ENCODE peak calls at places on chromosomes 13 and 19, in six cellular contexts. One of them, this sample, is unnamed.
A peak's percentile ranks its signal among the peaks of the same experiment; 100 is the strongest.

GRCh38 chr13:71751074-71751473 is 115.9 kb downstream of the DACH1 start:
- DNase-seq in tibial artery: no peak
- DNase-seq in heart left ventricle: no peak
- DNase-seq in PC-9: no peak
- DNase-seq in right cardiac atrium: no peak
- DNase-seq in H9: no peak
- DNase-seq in this sample: no peak

GRCh38 chr13:53466576-53466975 is 438.0 kb downstream of the OLFM4 start:
- DNase-seq in tibial artery: no peak
- DNase-seq in PC-9: no peak
- DNase-seq in heart left ventricle: no peak
- DNase-seq in H9: no peak
- DNase-seq in right cardiac atrium: no peak
- DNase-seq in this sample: no peak

GRCh38 chr19:29855771-29856510 is 44.1 kb downstream of the CCNE1 start:
- DNase-seq in right cardiac atrium: no peak
- DNase-seq in heart left ventricle: no peak
- DNase-seq in PC-9: no peak
- DNase-seq in H9: no peak
- DNase-seq in tibial artery: no peak
- DNase-seq in this sample: no peak

GRCh38 chr13:98944336-98944735 is 33.5 kb downstream of the DOCK9 start:
- DNase-seq in PC-9: no peak
- DNase-seq in tibial artery: no peak
- DNase-seq in right cardiac atrium: no peak
- DNase-seq in H9: no peak
- DNase-seq in heart left ventricle: no peak
- DNase-seq in this sample: no peak

GRCh38 chr19:49518033-49518432 is 5.6 kb downstream of the FCGRT start:
- DNase-seq in PC-9: no peak
- DNase-seq in right cardiac atrium: no peak
- DNase-seq in heart left ventricle: no peak
- DNase-seq in tibial artery: no peak
- DNase-seq in H9: no peak
- DNase-seq in this sample: no peak

GRCh38 chr13:46124531-46124966 is 19.7 kb upstream of the CPB2 start:
- DNase-seq in H9: no peak
- DNase-seq in PC-9: no peak
- DNase-seq in tibial artery: no peak
- DNase-seq in right cardiac atrium: no peak
- DNase-seq in heart left ventricle: no peak
- DNase-seq in this sample: no peak

GRCh38 chr19:21474671-21475181 is 30.7 kb upstream of the ZNF429 start:
- DNase-seq in right cardiac atrium: peak; percentile 84
- DNase-seq in heart left ventricle: peak; percentile 83
- DNase-seq in PC-9: peak; percentile 34
- DNase-seq in tibial artery: peak; percentile 45
- DNase-seq in H9: peak; percentile 95
- DNase-seq in this sample: peak; percentile 77

GRCh38 chr13:94716016-94716415 is 3.7 kb upstream of the SOX21 start:
- DNase-seq in H9: no peak
- DNase-seq in tibial artery: no peak
- DNase-seq in heart left ventricle: no peak
- DNase-seq in right cardiac atrium: no peak
- DNase-seq in PC-9: no peak
- DNase-seq in this sample: no peak

GRCh38 chr13:46295531-46296464 is 84.1 kb downstream of the LRRC63 start:
- DNase-seq in H9: no peak
- DNase-seq in heart left ventricle: peak; percentile 24
- DNase-seq in PC-9: no peak
- DNase-seq in right cardiac atrium: peak; percentile 29
- DNase-seq in tibial artery: peak; percentile 34
- DNase-seq in this sample: no peak

GRCh38 chr13:77416666-77417212 is 89.8 kb upstream of the MYCBP2 start:
- DNase-seq in right cardiac atrium: no peak
- DNase-seq in PC-9: no peak
- DNase-seq in H9: no peak
- DNase-seq in heart left ventricle: no peak
- DNase-seq in tibial artery: no peak
- DNase-seq in this sample: no peak

GRCh38 chr13:28493740-28494536 is 990 bp downstream of the FLT1 start:
- DNase-seq in tibial artery: no peak
- DNase-seq in heart left ventricle: no peak
- DNase-seq in H9: no peak
- DNase-seq in right cardiac atrium: no peak
- DNase-seq in PC-9: no peak
- DNase-seq in this sample: no peak

GRCh38 chr19:2867025-2867991 is at the start of gene ZNF556:
- DNase-seq in tibial artery: no peak
- DNase-seq in H9: no peak
- DNase-seq in right cardiac atrium: peak; percentile 28
- DNase-seq in heart left ventricle: no peak
- DNase-seq in PC-9: peak; percentile 2
- DNase-seq in this sample: no peak

GRCh38 chr13:76884571-76885202 is 1.5 kb downstream of the KCTD12 start:
- DNase-seq in H9: no peak
- DNase-seq in tibial artery: no peak
- DNase-seq in heart left ventricle: no peak
- DNase-seq in right cardiac atrium: no peak
- DNase-seq in PC-9: no peak
- DNase-seq in this sample: no peak

GRCh38 chr19:29714371-29714952 is 599 bp downstream of the C19orf12 start:
- DNase-seq in right cardiac atrium: no peak
- DNase-seq in tibial artery: no peak
- DNase-seq in PC-9: no peak
- DNase-seq in heart left ventricle: no peak
- DNase-seq in H9: no peak
- DNase-seq in this sample: no peak

GRCh38 chr19:5128932-5129389 is 160.0 kb downstream of the KDM4B start:
- DNase-seq in right cardiac atrium: peak; percentile 72
- DNase-seq in heart left ventricle: peak; percentile 37
- DNase-seq in H9: no peak
- DNase-seq in tibial artery: no peak
- DNase-seq in PC-9: no peak
- DNase-seq in this sample: no peak

GRCh38 chr19:7333198-7334118 is 15.3 kb upstream of the ARHGEF18 start:
- DNase-seq in right cardiac atrium: peak; percentile 69
- DNase-seq in H9: no peak
- DNase-seq in tibial artery: no peak
- DNase-seq in PC-9: no peak
- DNase-seq in heart left ventricle: peak; percentile 74
- DNase-seq in this sample: no peak

GRCh38 chr19:7340959-7341837 is 7.5 kb upstream of the ARHGEF18 start:
- DNase-seq in heart left ventricle: peak; percentile 81
- DNase-seq in PC-9: peak; percentile 65
- DNase-seq in right cardiac atrium: peak; percentile 73
- DNase-seq in tibial artery: peak; percentile 74
- DNase-seq in H9: peak; percentile 89
- DNase-seq in this sample: peak; percentile 47

GRCh38 chr19:7336321-7336973 is 12.3 kb upstream of the ARHGEF18 start:
- DNase-seq in tibial artery: no peak
- DNase-seq in PC-9: no peak
- DNase-seq in heart left ventricle: no peak
- DNase-seq in right cardiac atrium: peak; percentile 24
- DNase-seq in H9: no peak
- DNase-seq in this sample: no peak

GRCh38 chr19:7342143-7342542 is 6.6 kb upstream of the ARHGEF18 start:
- DNase-seq in right cardiac atrium: no peak
- DNase-seq in heart left ventricle: no peak
- DNase-seq in tibial artery: no peak
- DNase-seq in H9: no peak
- DNase-seq in PC-9: no peak
- DNase-seq in this sample: no peak

DNA sequence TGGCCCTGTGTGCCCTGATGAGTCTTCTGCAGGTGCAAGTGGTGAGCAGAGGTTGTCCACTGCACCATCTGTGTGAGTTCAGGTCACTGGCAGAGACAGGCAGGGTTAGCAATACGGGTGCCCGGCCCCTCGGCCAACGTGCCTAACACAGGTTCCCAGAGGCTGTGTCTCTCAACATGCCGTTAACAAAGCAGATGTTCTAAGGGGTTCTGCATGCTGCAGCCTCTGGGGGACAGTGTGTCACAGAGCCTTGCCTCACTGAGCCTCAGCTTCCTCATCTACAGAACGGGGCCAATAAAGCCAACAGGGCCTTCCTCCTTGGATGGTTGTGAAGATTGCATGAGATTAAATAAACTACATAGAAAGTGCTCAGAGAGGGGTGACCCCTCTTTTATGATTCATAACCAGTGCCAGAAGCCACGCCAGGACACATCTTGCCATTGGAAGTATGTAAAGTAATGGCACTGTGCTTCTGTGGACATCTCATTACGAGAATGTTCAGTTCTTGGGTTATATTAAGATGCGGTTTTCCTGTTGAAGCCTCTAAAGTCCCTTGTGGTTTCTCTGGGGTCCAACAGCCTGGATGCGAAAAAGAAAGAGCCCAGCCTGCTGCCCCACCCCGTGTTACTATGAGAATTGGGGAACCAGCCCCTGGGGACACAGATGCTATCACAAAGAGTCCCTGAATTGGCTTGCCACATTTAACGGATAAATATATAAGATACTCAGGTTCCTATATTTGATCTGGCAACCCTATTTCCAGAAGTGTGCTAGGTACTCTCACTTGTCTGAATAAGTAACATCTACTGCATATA is 11.2 kb upstream of the ARHGEF18 start:
- DNase-seq in heart left ventricle: no peak
- DNase-seq in PC-9: no peak
- DNase-seq in tibial artery: peak; percentile 57
- DNase-seq in right cardiac atrium: peak; percentile 20
- DNase-seq in H9: no peak
- DNase-seq in this sample: no peak
- H3K27ac ChIP-seq in heart left ventricle: no peak overlapping the region
- H3K27ac ChIP-seq in PC-9: no peak overlapping the region
- H3K27ac ChIP-seq in tibial artery: no peak overlapping the region
- H3K27ac ChIP-seq in right cardiac atrium: no peak overlapping the region
- H3K27ac ChIP-seq in H9: no peak overlapping the region
- H3K27ac ChIP-seq in this sample: no peak overlapping the region

DNA sequence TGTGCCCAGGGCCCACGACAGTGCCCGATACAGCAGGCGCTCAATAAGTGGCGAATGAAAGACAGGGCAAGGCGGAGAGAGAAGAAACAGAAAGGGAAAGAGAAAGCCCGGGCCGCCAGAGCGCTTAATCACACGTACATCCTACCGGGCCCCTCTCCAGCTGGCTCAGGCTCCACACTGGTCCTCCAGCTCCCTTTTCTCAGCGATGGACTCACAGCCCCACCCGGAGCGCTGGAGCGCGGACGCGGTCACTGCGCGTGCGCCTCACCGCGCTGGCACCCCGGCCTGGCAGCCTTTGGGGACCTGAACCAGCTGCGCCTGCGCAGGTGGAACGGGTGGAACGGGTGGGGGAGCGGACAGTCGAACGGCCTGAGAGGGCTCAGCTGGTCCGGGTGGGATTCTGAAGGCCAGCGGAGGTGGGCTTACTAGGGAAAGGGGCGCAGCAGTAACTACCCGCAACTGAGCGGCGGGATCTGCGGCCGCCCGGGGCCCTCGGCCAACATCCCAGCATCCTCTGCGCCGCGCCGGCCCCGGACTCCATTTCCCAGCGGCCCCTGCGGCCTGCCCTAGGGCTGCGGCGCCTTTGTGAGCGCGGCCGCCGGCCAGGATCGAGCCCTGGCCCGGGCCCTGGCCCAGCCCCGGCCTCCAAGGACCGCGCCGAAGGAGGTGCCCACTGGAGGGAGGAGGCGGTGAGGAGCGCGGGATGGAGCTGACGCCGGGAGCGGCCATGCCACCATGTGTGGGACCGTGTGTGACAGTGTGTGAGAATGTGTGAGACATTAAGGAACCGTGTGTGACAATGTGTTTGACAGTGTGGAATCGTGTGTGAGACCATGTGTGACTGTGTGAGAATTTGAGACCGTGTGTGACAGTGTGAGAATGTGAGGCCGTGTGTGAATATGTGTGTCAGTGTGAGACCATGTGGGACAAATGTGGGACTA is at the start of gene ZNF583:
- DNase-seq in H9: peak; percentile 89
- DNase-seq in right cardiac atrium: peak; percentile 98
- DNase-seq in PC-9: peak; percentile 94
- DNase-seq in tibial artery: peak; percentile 96
- DNase-seq in heart left ventricle: peak; percentile 97
- DNase-seq in this sample: peak; percentile 84
- H3K27ac ChIP-seq in H9: no peak within 1 kb of the TSS
- H3K27ac ChIP-seq in right cardiac atrium: peak within 1 kb of the TSS; percentile 80
- H3K27ac ChIP-seq in PC-9: no peak within 1 kb of the TSS
- H3K27ac ChIP-seq in tibial artery: peak within 1 kb of the TSS; percentile 95
- H3K27ac ChIP-seq in heart left ventricle: peak within 1 kb of the TSS; percentile 98
- H3K27ac ChIP-seq in this sample: peak within 1 kb of the TSS; percentile 98

GRCh38 chr19:54154603-54155345 is 4.7 kb downstream of the LENG1 start:
- DNase-seq in heart left ventricle: no peak
- DNase-seq in PC-9: no peak
- DNase-seq in H9: no peak
- DNase-seq in tibial artery: no peak
- DNase-seq in right cardiac atrium: no peak
- DNase-seq in this sample: no peak
- H3K27ac ChIP-seq in heart left ventricle: no peak overlapping the region
- H3K27ac ChIP-seq in PC-9: no peak overlapping the region
- H3K27ac ChIP-seq in H9: no peak overlapping the region
- H3K27ac ChIP-seq in tibial artery: no peak overlapping the region
- H3K27ac ChIP-seq in right cardiac atrium: no peak overlapping the region
- H3K27ac ChIP-seq in this sample: no peak overlapping the region

GRCh38 chr13:60484865-60485264 is 87.8 kb downstream of the TDRD3 start:
- DNase-seq in heart left ventricle: no peak
- DNase-seq in H9: no peak
- DNase-seq in PC-9: no peak
- DNase-seq in tibial artery: no peak
- DNase-seq in right cardiac atrium: no peak
- DNase-seq in this sample: no peak

GRCh38 chr13:60482012-60482411 is 85.0 kb downstream of the TDRD3 start:
- DNase-seq in heart left ventricle: no peak
- DNase-seq in tibial artery: no peak
- DNase-seq in right cardiac atrium: no peak
- DNase-seq in PC-9: no peak
- DNase-seq in H9: no peak
- DNase-seq in this sample: no peak
- H3K27ac ChIP-seq in heart left ventricle: no peak overlapping the region
- H3K27ac ChIP-seq in tibial artery: no peak overlapping the region
- H3K27ac ChIP-seq in right cardiac atrium: no peak overlapping the region
- H3K27ac ChIP-seq in PC-9: no peak overlapping the region
- H3K27ac ChIP-seq in H9: no peak overlapping the region
- H3K27ac ChIP-seq in this sample: no peak overlapping the region

GRCh38 chr19:11247934-11248333 is 8.5 kb downstream of the ANGPTL8 start:
- DNase-seq in heart left ventricle: no peak
- DNase-seq in tibial artery: no peak
- DNase-seq in right cardiac atrium: peak; percentile 37
- DNase-seq in PC-9: no peak
- DNase-seq in H9: no peak
- DNase-seq in this sample: no peak
- H3K27ac ChIP-seq in heart left ventricle: peak overlapping the region; percentile 95
- H3K27ac ChIP-seq in tibial artery: peak overlapping the region; percentile 32
- H3K27ac ChIP-seq in right cardiac atrium: peak overlapping the region; percentile 46
- H3K27ac ChIP-seq in PC-9: no peak overlapping the region
- H3K27ac ChIP-seq in H9: no peak overlapping the region
- H3K27ac ChIP-seq in this sample: peak overlapping the region; percentile 62

GRCh38 chr19:40441719-40442253 is 2.3 kb downstream of the SERTAD3 start:
- DNase-seq in PC-9: no peak
- DNase-seq in right cardiac atrium: no peak
- DNase-seq in tibial artery: no peak
- DNase-seq in heart left ventricle: no peak
- DNase-seq in H9: no peak
- DNase-seq in this sample: no peak
- H3K27ac ChIP-seq in PC-9: no peak overlapping the region
- H3K27ac ChIP-seq in right cardiac atrium: no peak overlapping the region
- H3K27ac ChIP-seq in tibial artery: no peak overlapping the region
- H3K27ac ChIP-seq in heart left ventricle: no peak overlapping the region
- H3K27ac ChIP-seq in H9: no peak overlapping the region
- H3K27ac ChIP-seq in this sample: no peak overlapping the region

This sample was measured in caudate nucleus.